ENCODE peak calls at places on chromosome 3, in four cellular contexts. One of them, this sample, is unnamed.

GRCh38 chr3:46948830-46949671 is 27.5 kb downstream of the CCDC12 start:
- DNase-seq in BJ: no peak
- DNase-seq in IMR-90: no peak
- DNase-seq in tibial artery: no peak
- DNase-seq in this sample: no peak

GRCh38 chr3:148971819-148972218 is 19.5 kb upstream of the GYG1 start:
- DNase-seq in tibial artery: peak
- DNase-seq in BJ: no peak
- DNase-seq in IMR-90: peak
- DNase-seq in this sample: no peak

GRCh38 chr3:166029507-166029906 is 192.3 kb upstream of the BCHE start:
- DNase-seq in tibial artery: no peak
- DNase-seq in IMR-90: no peak
- DNase-seq in BJ: no peak
- DNase-seq in this sample: no peak

GRCh38 chr3:43954321-43954720 is 263.6 kb downstream of the ABHD5 start:
- DNase-seq in IMR-90: no peak
- DNase-seq in BJ: no peak
- DNase-seq in tibial artery: no peak
- DNase-seq in this sample: no peak

GRCh38 chr3:108060331-108060730 is 30.5 kb downstream of the CD47 start:
- DNase-seq in BJ: no peak
- DNase-seq in IMR-90: peak
- DNase-seq in tibial artery: no peak
- DNase-seq in this sample: no peak

GRCh38 chr3:179181993-179182551 is 33.9 kb downstream of the PIK3CA start:
- DNase-seq in IMR-90: peak
- DNase-seq in BJ: no peak
- DNase-seq in tibial artery: no peak
- DNase-seq in this sample: peak

GRCh38 chr3:112813723-112814171 is 32.9 kb downstream of the CD200R1L start:
- DNase-seq in IMR-90: peak
- DNase-seq in tibial artery: peak
- DNase-seq in BJ: peak
- DNase-seq in this sample: peak

GRCh38 chr3:13077431-13078157 is 4.4 kb upstream of the IQSEC1 start:
- DNase-seq in tibial artery: peak
- DNase-seq in BJ: no peak
- DNase-seq in IMR-90: no peak
- DNase-seq in this sample: no peak

GRCh38 chr3:128073807-128074206 is 21.6 kb downstream of the SEC61A1 start:
- DNase-seq in IMR-90: no peak
- DNase-seq in tibial artery: no peak
- DNase-seq in BJ: no peak
- DNase-seq in this sample: peak

GRCh38 chr3:39982665-39983357 is 173.4 kb downstream of the MYRIP start:
- DNase-seq in BJ: no peak
- DNase-seq in tibial artery: no peak
- DNase-seq in IMR-90: no peak
- DNase-seq in this sample: no peak

GRCh38 chr3:186532641-186533072 is 11.5 kb downstream of the CRYGS start:
- DNase-seq in IMR-90: no peak
- DNase-seq in tibial artery: no peak
- DNase-seq in BJ: no peak
- DNase-seq in this sample: no peak

GRCh38 chr3:188788621-188789081 is 383.1 kb upstream of the TPRG1 start:
- DNase-seq in IMR-90: peak
- DNase-seq in BJ: peak
- DNase-seq in tibial artery: no peak
- DNase-seq in this sample: peak

GRCh38 chr3:113668015-113668414 is 28.4 kb downstream of the USF3 start:
- DNase-seq in BJ: no peak
- DNase-seq in tibial artery: no peak
- DNase-seq in IMR-90: peak
- DNase-seq in this sample: peak

GRCh38 chr3:9676780-9677179 is 26.9 kb upstream of the CPNE9 start:
- DNase-seq in BJ: no peak
- DNase-seq in IMR-90: peak
- DNase-seq in tibial artery: no peak
- DNase-seq in this sample: peak

GRCh38 chr3:107604057-107604802 is 81.5 kb downstream of the BBX start:
- DNase-seq in tibial artery: no peak
- DNase-seq in IMR-90: peak
- DNase-seq in BJ: peak
- DNase-seq in this sample: no peak

GRCh38 chr3:7029562-7029961 is 168.6 kb downstream of the GRM7 start:
- DNase-seq in BJ: no peak
- DNase-seq in tibial artery: no peak
- DNase-seq in IMR-90: no peak
- DNase-seq in this sample: no peak

GRCh38 chr3:159881828-159882309 is 106.8 kb upstream of the IL12A start:
- DNase-seq in IMR-90: no peak
- DNase-seq in tibial artery: no peak
- DNase-seq in BJ: no peak
- DNase-seq in this sample: peak

GRCh38 chr3:159882784-159883779 is 105.6 kb upstream of the IL12A start:
- DNase-seq in tibial artery: no peak
- DNase-seq in BJ: no peak
- DNase-seq in IMR-90: peak
- DNase-seq in this sample: peak

GRCh38 chr3:159879598-159879997 is 109.0 kb upstream of the IL12A start:
- DNase-seq in BJ: no peak
- DNase-seq in tibial artery: no peak
- DNase-seq in IMR-90: no peak
- DNase-seq in this sample: no peak

GRCh38 chr3:159882367-159882766 is 106.3 kb upstream of the IL12A start:
- DNase-seq in tibial artery: no peak
- DNase-seq in IMR-90: no peak
- DNase-seq in BJ: no peak
- DNase-seq in this sample: no peak

GRCh38 chr3:159881208-159881607 is 107.4 kb upstream of the IL12A start:
- DNase-seq in IMR-90: no peak
- DNase-seq in BJ: no peak
- DNase-seq in tibial artery: no peak
- DNase-seq in this sample: no peak
- H3K4me3 ChIP-seq in IMR-90: no peak
- H3K4me3 ChIP-seq in BJ: no peak
- H3K4me3 ChIP-seq in tibial artery: no peak
- H3K4me3 ChIP-seq in this sample: no peak

GRCh38 chr3:102936511-102936910 is 501.7 kb downstream of the ZPLD1 start:
- DNase-seq in tibial artery: no peak
- DNase-seq in BJ: no peak
- DNase-seq in IMR-90: no peak
- DNase-seq in this sample: no peak

DNA sequence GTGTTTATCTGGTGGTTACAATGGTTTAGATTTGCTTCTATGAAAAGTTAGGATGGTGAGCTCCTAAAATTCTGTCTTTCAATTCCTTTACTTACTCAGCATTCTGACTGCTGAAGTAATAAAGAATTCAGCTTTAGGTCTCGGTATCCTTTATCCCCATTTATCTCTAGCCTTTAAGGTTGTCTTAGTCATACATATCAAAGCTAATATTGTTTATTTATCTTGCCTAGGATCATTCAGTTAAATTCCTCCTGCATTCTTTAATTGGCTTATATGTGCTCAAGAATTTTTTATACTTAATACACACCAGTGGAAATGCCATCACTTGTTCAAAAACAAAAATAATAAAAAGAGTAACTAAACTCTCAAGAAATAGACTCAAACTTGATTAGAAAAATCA is 506.9 kb downstream of the ZPLD1 start:
- DNase-seq in IMR-90: no peak
- DNase-seq in tibial artery: no peak
- DNase-seq in BJ: no peak
- DNase-seq in this sample: no peak
- H3K4me3 ChIP-seq in IMR-90: no peak
- H3K4me3 ChIP-seq in tibial artery: no peak
- H3K4me3 ChIP-seq in BJ: no peak
- H3K4me3 ChIP-seq in this sample: no peak

DNA sequence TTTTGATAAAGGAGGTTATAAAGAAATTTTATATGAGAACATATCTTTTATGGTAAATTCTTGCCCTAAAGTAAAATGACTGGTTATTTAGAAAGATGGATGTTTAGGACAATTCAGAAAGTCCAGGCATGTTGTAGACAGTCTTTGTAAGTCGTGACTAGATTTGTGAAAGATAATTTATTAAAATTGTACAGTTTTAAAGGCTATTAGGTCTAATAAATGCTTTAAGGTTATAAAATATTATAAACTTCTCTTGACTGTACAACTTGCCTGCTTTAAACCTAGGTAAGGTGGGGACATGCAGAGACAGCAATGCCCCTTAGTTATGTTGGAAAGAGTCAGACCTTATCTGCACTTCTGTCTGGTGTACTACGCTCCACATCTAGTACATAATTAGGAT is 933.5 kb downstream of the SI start:
- DNase-seq in BJ: no peak
- DNase-seq in IMR-90: no peak
- DNase-seq in tibial artery: no peak
- DNase-seq in this sample: no peak
- H3K4me3 ChIP-seq in BJ: no peak
- H3K4me3 ChIP-seq in IMR-90: no peak
- H3K4me3 ChIP-seq in tibial artery: no peak
- H3K4me3 ChIP-seq in this sample: no peak

GRCh38 chr3:154178172-154178571 is 57.0 kb downstream of the ARHGEF26 start:
- DNase-seq in tibial artery: no peak
- DNase-seq in IMR-90: no peak
- DNase-seq in BJ: no peak
- DNase-seq in this sample: no peak
- H3K4me3 ChIP-seq in tibial artery: no peak
- H3K4me3 ChIP-seq in IMR-90: no peak
- H3K4me3 ChIP-seq in BJ: no peak
- H3K4me3 ChIP-seq in this sample: no peak

GRCh38 chr3:98763076-98763475 is at the start of gene ST3GAL6:
- DNase-seq in tibial artery: peak
- DNase-seq in IMR-90: peak
- DNase-seq in BJ: no peak
- DNase-seq in this sample: peak
- H3K4me3 ChIP-seq in tibial artery: no peak
- H3K4me3 ChIP-seq in IMR-90: no peak
- H3K4me3 ChIP-seq in BJ: no peak
- H3K4me3 ChIP-seq in this sample: no peak